ENCODE peak calls at places on chromosomes 5 and 9, in seven cellular contexts. N is suprapubic skin; S is ovary; M is iPS DF 6.9; R is GM23248; Q is CD8-positive, alpha-beta memory T cell; A is heart left ventricle. Z is an unnamed sample.

GRCh38 chr9:81823672-81824554 is 104.3 kb upstream of the SPATA31D4 start:
- DNase-seq in N (no peak), S (no peak), M (no peak), R (peak), Q (no peak), A (no peak), Z (no peak)

GRCh38 chr9:132074736-132075135 is 4.9 kb downstream of the MED27 start:
- DNase-seq in N (no peak), S (no peak), M (no peak), R (peak), Q (no peak), A (no peak), Z (no peak)

GRCh38 chr9:124286292-124286931 is 28.7 kb downstream of the NEK6 start:
- DNase-seq in N (no peak), S (no peak), M (no peak), R (peak), Q (peak), A (no peak), Z (no peak)

GRCh38 chr9:116087246-116087645 is 66.3 kb upstream of the PAPPA start:
- DNase-seq in N (no peak), S (no peak), M (no peak), R (peak), Q (no peak), A (peak), Z (no peak)

GRCh38 chr5:160500776-160501175 is 79.1 kb downstream of the PTTG1 start:
- DNase-seq in N (no peak), S (no peak), M (no peak), R (no peak), Q (no peak), A (peak), Z (no peak)

GRCh38 chr5:169006878-169007790 is 293.8 kb downstream of the SLIT3 start:
- DNase-seq in N (no peak), S (no peak), M (no peak), R (peak), Q (no peak), A (no peak), Z (no peak)

GRCh38 chr5:170221319-170221718 is 11.5 kb upstream of the C5orf58 start:
- DNase-seq in N (no peak), S (peak), M (no peak), R (peak), Q (no peak), A (no peak), Z (no peak)

GRCh38 chr5:101948615-101949014 is 347.5 kb downstream of the SLCO4C1 start:
- DNase-seq in N (no peak), S (no peak), M (no peak), R (no peak), Q (no peak), A (no peak), Z (no peak)

GRCh38 chr5:73443725-73444498 is 4.7 kb downstream of the FOXD1 start:
- DNase-seq in N (no peak), S (no peak), M (no peak), R (peak), Q (no peak), A (no peak), Z (no peak)

GRCh38 chr5:9529041-9529480 is 16.8 kb downstream of the SEMA5A start:
- DNase-seq in N (no peak), S (no peak), M (no peak), R (no peak), Q (no peak), A (peak), Z (no peak)

GRCh38 chr5:2896371-2897275 is 145.1 kb upstream of the IRX2 start:
- DNase-seq in N (no peak), S (no peak), M (no peak), R (no peak), Q (no peak), A (no peak), Z (no peak)

GRCh38 chr5:80082731-80083114 is 47.6 kb downstream of the THBS4 start:
- DNase-seq in N (peak), S (peak), M (peak), R (peak), Q (peak), A (peak), Z (no peak)

GRCh38 chr5:126370796-126371718 is 52.2 kb upstream of the GRAMD2B start:
- DNase-seq in N (no peak), S (no peak), M (no peak), R (peak), Q (no peak), A (no peak), Z (no peak)

GRCh38 chr5:150255659-150256415 is 33.7 kb downstream of the CAMK2A start:
- DNase-seq in N (no peak), S (no peak), M (no peak), R (peak), Q (no peak), A (no peak), Z (no peak)

GRCh38 chr9:89153618-89154017 is 25.0 kb downstream of the SHC3 start:
- DNase-seq in N (no peak), S (no peak), M (no peak), R (peak), Q (no peak), A (no peak), Z (no peak)

GRCh38 chr9:132908635-132909034 is 29.9 kb downstream of the SPACA9 start:
- DNase-seq in N (no peak), S (no peak), M (no peak), R (no peak), Q (peak), A (no peak), Z (no peak)

GRCh38 chr5:142398719-142399034 is 73.9 kb upstream of the SPRY4 start:
- DNase-seq in N (no peak), S (no peak), M (no peak), R (no peak), Q (no peak), A (no peak), Z (no peak)

GRCh38 chr5:117318528-117318927 is 743.9 kb upstream of the SEMA6A start:
- DNase-seq in N (no peak), S (no peak), M (peak), R (no peak), Q (no peak), A (no peak), Z (no peak)

GRCh38 chr5:176856746-176857145 is 42.4 kb downstream of the HK3 start:
- DNase-seq in N (no peak), S (no peak), M (no peak), R (no peak), Q (no peak), A (no peak), Z (no peak)

GRCh38 chr9:133945314-133945975 is 46.7 kb downstream of the VAV2 start:
- DNase-seq in N (no peak), S (no peak), M (no peak), R (no peak), Q (no peak), A (no peak), Z (no peak)

GRCh38 chr5:38367966-38368365 is 109.6 kb downstream of the EGFLAM start:
- DNase-seq in N (no peak), S (no peak), M (no peak), R (no peak), Q (no peak), A (no peak), Z (no peak)

GRCh38 chr5:169151051-169151805 is 149.7 kb downstream of the SLIT3 start:
- DNase-seq in N (no peak), S (no peak), M (no peak), R (no peak), Q (no peak), A (no peak), Z (no peak)

GRCh38 chr5:10557747-10558295 is 6.0 kb upstream of the ANKRD33B start:
- DNase-seq in N (no peak), S (no peak), M (no peak), R (peak), Q (no peak), A (no peak), Z (no peak)

GRCh38 chr5:22835630-22836029 is 17.5 kb downstream of the CDH12 start:
- DNase-seq in N (no peak), S (no peak), M (no peak), R (no peak), Q (no peak), A (no peak), Z (no peak)

GRCh38 chr5:168291961-168292782 is 727 bp downstream of the WWC1 start:
- DNase-seq in N (no peak), S (no peak), M (no peak), R (peak), Q (no peak), A (no peak), Z (no peak)

GRCh38 chr9:29717576-29717975 is 2144.3 kb upstream of the C9orf72 start:
- DNase-seq in N (no peak), S (no peak), M (no peak), R (no peak), Q (no peak), A (no peak), Z (no peak)

GRCh38 chr5:10521466-10522223 is 42.2 kb upstream of the ANKRD33B start:
- DNase-seq in N (peak), S (no peak), M (no peak), R (no peak), Q (no peak), A (no peak), Z (no peak)

GRCh38 chr9:89576404-89576824 is 28.4 kb upstream of the GADD45G start:
- DNase-seq in N (no peak), S (no peak), M (no peak), R (peak), Q (peak), A (no peak), Z (no peak)

GRCh38 chr9:4193391-4193790 is 106.5 kb downstream of the GLIS3 start:
- DNase-seq in N (no peak), S (no peak), M (no peak), R (no peak), Q (no peak), A (no peak), Z (no peak)

GRCh38 chr9:91212592-91213243 is 149.0 kb downstream of the AUH start:
- DNase-seq in N (no peak), S (no peak), M (no peak), R (no peak), Q (no peak), A (no peak), Z (no peak)

GRCh38 chr9:132381966-132382541 is 24.6 kb downstream of the TTF1 start:
- DNase-seq in N (no peak), S (no peak), M (no peak), R (no peak), Q (no peak), A (no peak), Z (no peak)

GRCh38 chr5:9545959-9546851 is at the start of gene SEMA5A:
- DNase-seq in N (peak), S (peak), M (peak), R (peak), Q (no peak), A (peak), Z (no peak)

GRCh38 chr5:102903074-102903871 is 148.2 kb downstream of the PAM start:
- DNase-seq in N (no peak), S (no peak), M (no peak), R (no peak), Q (no peak), A (no peak), Z (no peak)

GRCh38 chr9:134661299-134661698 is 19.7 kb downstream of the COL5A1 start:
- DNase-seq in N (peak), S (peak), M (no peak), R (peak), Q (no peak), A (no peak), Z (no peak)

GRCh38 chr9:121463026-121463827 is 36.4 kb downstream of the GGTA1 start:
- DNase-seq in N (no peak), S (peak), M (no peak), R (peak), Q (no peak), A (peak), Z (no peak)

GRCh38 chr5:136619556-136619955 is 254.2 kb upstream of the TRPC7 start:
- DNase-seq in N (no peak), S (no peak), M (no peak), R (no peak), Q (no peak), A (no peak), Z (no peak)

GRCh38 chr5:136066705-136067271 is 38.0 kb downstream of the TGFBI start:
- DNase-seq in N (no peak), S (peak), M (no peak), R (peak), Q (no peak), A (peak), Z (no peak)

GRCh38 chr5:38299585-38299984 is 41.2 kb downstream of the EGFLAM start:
- DNase-seq in N (no peak), S (no peak), M (no peak), R (no peak), Q (no peak), A (no peak), Z (no peak)

GRCh38 chr9:88425538-88425950 is 37.3 kb downstream of the SPIN1 start:
- DNase-seq in N (no peak), S (no peak), M (no peak), R (peak), Q (no peak), A (no peak), Z (no peak)

GRCh38 chr5:171989946-171990712 is 16.3 kb downstream of the FBXW11 start:
- DNase-seq in N (no peak), S (no peak), M (no peak), R (peak), Q (no peak), A (no peak), Z (no peak)
- H3K27ac ChIP-seq in N (no peak), S (no peak), M (no peak), R (no peak), Q (no peak), A (no peak), Z (peak)

DNA sequence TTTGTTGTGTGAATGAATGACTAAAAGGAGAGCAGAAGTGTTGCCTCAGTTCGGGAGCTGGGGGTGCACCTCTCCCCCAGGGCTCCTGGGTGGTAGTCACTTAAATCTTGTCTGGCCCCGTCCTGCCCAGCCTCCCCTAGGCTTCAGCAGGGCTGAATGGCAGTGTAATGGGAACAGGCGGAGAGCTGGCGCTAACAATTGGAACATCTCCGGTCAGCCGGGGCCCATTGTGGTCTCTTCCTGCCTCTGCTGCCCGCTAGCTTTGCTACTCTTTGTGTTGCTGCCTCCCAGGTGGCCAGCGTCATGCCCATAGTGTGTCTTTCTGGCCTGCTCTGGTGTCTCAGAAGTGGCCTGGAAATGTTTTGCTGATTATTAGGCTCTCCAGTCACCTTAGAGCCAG is 62.3 kb downstream of the RGS3 start:
- DNase-seq in N (no peak), S (no peak), M (no peak), R (no peak), Q (no peak), A (no peak), Z (no peak)
- H3K27ac ChIP-seq in N (no peak), S (no peak), M (no peak), R (no peak), Q (no peak), A (peak), Z (peak)

DNA sequence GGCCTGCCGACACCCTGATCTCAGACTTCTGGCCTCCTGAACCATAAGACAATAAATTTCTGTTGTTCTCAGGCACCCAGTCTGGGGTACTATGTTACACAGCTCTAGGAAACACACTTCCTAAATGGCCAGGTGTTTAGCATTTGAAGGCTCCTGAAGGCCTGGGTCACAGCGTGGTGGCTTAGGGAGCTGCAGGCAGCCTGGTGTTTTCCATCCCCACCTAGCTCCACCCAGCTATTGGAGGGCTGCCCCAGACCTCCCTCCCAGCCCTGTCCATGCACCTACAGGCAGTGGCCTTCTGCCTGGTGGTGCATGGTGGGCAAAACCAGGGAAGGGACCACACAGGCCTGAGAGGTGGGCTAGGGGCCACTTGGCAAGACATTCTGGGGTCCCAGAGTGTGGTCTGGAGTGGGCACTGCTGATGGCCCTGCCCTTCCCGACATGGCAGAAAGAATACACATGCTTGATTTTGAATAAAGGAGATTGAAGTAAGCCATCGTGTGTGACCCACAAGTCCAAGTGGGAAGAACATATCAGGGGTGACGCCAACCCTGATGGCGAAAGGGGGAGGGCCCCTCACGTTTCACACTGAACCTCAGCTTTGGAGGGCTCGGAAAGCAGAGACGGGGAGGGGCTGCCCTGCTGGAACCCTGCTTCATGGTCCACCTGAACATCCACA is 1.3 kb upstream of the SUSD3 start:
- DNase-seq in N (no peak), S (peak), M (no peak), R (no peak), Q (no peak), A (no peak), Z (no peak)
- H3K27ac ChIP-seq in N (no peak), S (peak), M (no peak), R (no peak), Q (no peak), A (no peak), Z (no peak)

GRCh38 chr5:59062986-59063683 is 480.3 kb downstream of the RAB3C start:
- DNase-seq in N (no peak), S (no peak), M (no peak), R (no peak), Q (no peak), A (no peak), Z (no peak)
- H3K27ac ChIP-seq in N (no peak), S (no peak), M (no peak), R (no peak), Q (no peak), A (no peak), Z (no peak)

DNA sequence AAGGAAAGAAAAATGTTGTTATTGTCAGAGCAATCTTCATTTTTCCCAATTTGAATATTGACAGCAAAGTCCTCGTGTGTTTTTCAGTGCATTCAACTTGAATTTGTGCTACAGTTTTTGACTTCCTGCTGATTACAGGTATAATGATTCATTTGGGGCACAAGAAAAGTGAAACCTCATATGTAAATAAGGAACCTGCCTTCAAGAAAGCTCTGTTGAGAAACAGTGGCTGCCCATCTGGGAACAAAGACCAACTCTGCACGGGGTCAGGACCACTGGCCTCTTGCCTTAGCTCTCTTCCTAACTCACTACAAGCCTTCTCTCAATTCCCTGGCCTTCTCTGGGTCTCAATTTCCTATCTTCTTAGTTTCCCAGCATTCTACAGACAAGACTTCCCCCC is 21.0 kb downstream of the TIMD4 start:
- DNase-seq in N (no peak), S (no peak), M (no peak), R (no peak), Q (no peak), A (no peak), Z (no peak)
- H3K27ac ChIP-seq in N (no peak), S (no peak), M (no peak), R (no peak), Q (no peak), A (no peak), Z (no peak)

GRCh38 chr9:125906893-125907292 is 159.7 kb downstream of the PBX3 start:
- DNase-seq in N (no peak), S (no peak), M (no peak), R (no peak), Q (no peak), A (no peak), Z (no peak)

GRCh38 chr9:125906144-125906543 is 159.0 kb downstream of the PBX3 start:
- DNase-seq in N (no peak), S (no peak), M (no peak), R (peak), Q (no peak), A (no peak), Z (no peak)

GRCh38 chr9:125902865-125903512 is 155.8 kb downstream of the PBX3 start:
- DNase-seq in N (no peak), S (no peak), M (no peak), R (no peak), Q (no peak), A (no peak), Z (no peak)

GRCh38 chr9:125902224-125902623 is 155.1 kb downstream of the PBX3 start:
- DNase-seq in N (no peak), S (no peak), M (no peak), R (peak), Q (no peak), A (no peak), Z (no peak)

DNA sequence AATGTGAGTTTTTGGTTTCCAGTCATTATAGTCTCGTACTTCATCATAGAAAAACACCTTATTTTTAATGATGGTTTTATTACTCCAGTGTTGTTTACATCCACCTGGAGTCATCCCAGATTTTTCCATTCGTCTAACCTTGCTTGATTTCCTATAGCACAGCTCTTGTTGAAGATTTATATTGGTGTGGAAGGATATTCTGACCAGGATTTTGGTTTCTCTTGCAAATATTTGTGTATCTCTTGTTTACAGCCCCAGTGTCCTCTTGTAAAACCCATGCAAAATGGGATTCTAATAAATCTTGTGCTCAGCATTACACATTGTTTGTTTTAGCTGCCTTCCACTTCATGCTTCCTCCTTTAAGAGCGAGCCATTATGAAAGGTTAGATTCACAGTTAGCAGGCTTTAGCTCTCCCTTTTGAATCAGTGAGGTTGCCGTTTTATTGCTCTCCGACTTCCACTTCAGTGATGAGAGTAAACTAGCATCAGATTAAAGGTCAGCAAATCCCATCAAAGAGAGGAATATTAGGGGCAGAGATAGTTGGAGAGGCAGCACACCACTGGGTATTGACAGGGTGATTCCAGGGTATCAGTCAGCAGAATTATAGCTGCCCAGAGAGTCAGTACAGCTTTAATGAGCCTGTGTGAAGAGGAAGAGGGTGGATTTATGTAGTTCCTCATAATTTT is 157.1 kb downstream of the PBX3 start:
- DNase-seq in N (no peak), S (no peak), M (no peak), R (no peak), Q (no peak), A (no peak), Z (no peak)
- H3K27ac ChIP-seq in N (peak), S (no peak), M (no peak), R (no peak), Q (no peak), A (no peak), Z (no peak)

DNA sequence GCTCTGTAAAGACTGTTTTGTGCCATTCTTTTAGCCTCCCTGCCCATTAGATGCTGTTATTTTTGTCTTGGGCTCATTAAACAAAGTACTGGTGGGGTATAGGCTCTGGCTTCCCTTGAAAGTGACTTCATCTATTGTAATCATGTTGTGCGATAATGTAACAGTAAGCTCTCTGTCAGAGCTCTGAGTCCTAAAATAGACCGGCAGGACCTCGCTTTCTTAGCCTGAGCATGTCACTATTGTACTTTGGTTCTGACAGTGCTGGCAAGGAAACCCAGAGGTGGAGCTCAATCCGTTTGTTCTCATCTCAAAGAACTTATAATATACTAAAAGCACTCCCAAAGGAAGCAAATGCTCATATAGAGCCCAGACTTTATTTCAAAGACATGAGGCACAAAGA is 339.1 kb upstream of the CCNH start:
- DNase-seq in N (no peak), S (no peak), M (no peak), R (peak), Q (no peak), A (no peak), Z (no peak)
- H3K27ac ChIP-seq in N (no peak), S (no peak), M (no peak), R (no peak), Q (no peak), A (no peak), Z (no peak)